ENCODE peak calls at places on chromosomes 5 and 9, in seven cellular contexts. U is H9, V is IMR-90, F is neuronal stem cell, A is mesenchymal stem cell, R is trophoblast cell, E is H1. Z is an unnamed sample.

GRCh38 chr9:98083059-98083458 is 26.5 kb downstream of the NANS start:
- DNase-seq in A (peak), U (no peak), R (peak), E (no peak), F (no peak), V (peak), Z (no peak)

GRCh38 chr5:132198571-132198970 is 29.1 kb downstream of the P4HA2 start:
- DNase-seq in A (no peak), U (no peak), R (no peak), E (no peak), V (no peak), F (no peak), Z (no peak)

GRCh38 chr9:115653231-115653630 is 500.4 kb upstream of the PAPPA start:
- DNase-seq in U (no peak), F (no peak), E (no peak), A (peak), V (peak), R (no peak), Z (no peak)

GRCh38 chr9:33180526-33181184 is 13.5 kb upstream of the B4GALT1 start:
- DNase-seq in A (no peak), V (peak), U (no peak), E (no peak), R (peak), F (no peak), Z (peak)

GRCh38 chr5:14144586-14145355 is 1.6 kb downstream of the TRIO start:
- DNase-seq in U (peak), E (peak), F (peak), R (peak), A (peak), V (peak), Z (peak)

GRCh38 chr5:5165541-5166002 is 25.4 kb downstream of the ADAMTS16 start:
- DNase-seq in A (no peak), U (no peak), E (no peak), F (no peak), R (peak), V (no peak), Z (peak)

GRCh38 chr9:107755267-107755666 is 265.7 kb upstream of the KLF4 start:
- DNase-seq in V (peak), R (peak), U (no peak), E (no peak), F (no peak), A (peak), Z (peak)

GRCh38 chr9:128120741-128121465 is 6.6 kb downstream of the PTGES2 start:
- DNase-seq in R (no peak), E (no peak), A (no peak), V (no peak), U (no peak), F (no peak), Z (no peak)

GRCh38 chr5:57777174-57777581 is 294.6 kb upstream of the ACTBL2 start:
- DNase-seq in E (no peak), V (no peak), U (no peak), R (no peak), F (no peak), A (peak), Z (peak)

GRCh38 chr5:56377573-56377972 is 144.4 kb upstream of the ANKRD55 start:
- DNase-seq in F (no peak), R (no peak), A (no peak), U (no peak), E (no peak), V (peak), Z (no peak)

GRCh38 chr9:93119703-93119952 is 14.4 kb downstream of the NINJ1 start:
- DNase-seq in E (no peak), R (no peak), V (no peak), F (no peak), A (no peak), U (no peak), Z (no peak)

GRCh38 chr5:173420108-173420507 is 91.9 kb upstream of the STC2 start:
- DNase-seq in E (no peak), F (no peak), A (no peak), V (no peak), R (no peak), U (no peak), Z (no peak)

GRCh38 chr5:112419596-112420110 is 576 bp upstream of the EPB41L4A start:
- DNase-seq in F (peak), E (peak), U (peak), A (peak), V (no peak), R (peak), Z (peak)

GRCh38 chr5:54415896-54416640 is 39.4 kb upstream of the HSPB3 start:
- DNase-seq in F (no peak), V (peak), E (no peak), U (no peak), R (peak), A (no peak), Z (peak)

GRCh38 chr5:54415147-54415546 is 40.4 kb upstream of the HSPB3 start:
- DNase-seq in R (no peak), F (no peak), A (no peak), E (no peak), V (no peak), U (no peak), Z (no peak)

GRCh38 chr5:54411176-54411575 is 44.3 kb upstream of the HSPB3 start:
- DNase-seq in R (no peak), U (no peak), V (no peak), E (no peak), A (no peak), F (no peak), Z (no peak)

DNA sequence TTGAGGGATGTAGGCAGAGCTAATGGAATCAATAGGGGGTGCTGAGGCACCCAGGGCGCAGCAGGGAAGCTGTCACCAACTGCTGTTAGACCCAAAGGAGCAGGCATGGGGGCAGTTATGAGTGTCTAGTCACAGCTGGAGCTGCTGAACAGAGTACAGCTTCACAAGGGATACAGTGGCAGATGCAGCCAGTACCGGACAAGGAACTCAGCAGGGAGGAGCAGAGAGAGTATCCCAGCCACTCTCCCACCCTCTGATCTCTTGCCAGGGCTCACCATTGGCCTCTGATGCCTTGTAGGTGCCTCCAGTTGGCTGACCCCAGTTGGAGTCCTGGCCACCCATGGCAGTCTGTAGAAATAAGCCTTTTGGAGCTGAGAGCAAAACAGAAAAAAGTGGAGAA is 42.6 kb upstream of the HSPB3 start:
- DNase-seq in E (no peak), F (no peak), R (no peak), A (no peak), V (no peak), U (no peak), Z (no peak)
- H2BK120ac ChIP-seq in E (no peak), F (no peak), R (no peak), A (no peak), V (no peak), U (no peak), Z (no peak)

DNA sequence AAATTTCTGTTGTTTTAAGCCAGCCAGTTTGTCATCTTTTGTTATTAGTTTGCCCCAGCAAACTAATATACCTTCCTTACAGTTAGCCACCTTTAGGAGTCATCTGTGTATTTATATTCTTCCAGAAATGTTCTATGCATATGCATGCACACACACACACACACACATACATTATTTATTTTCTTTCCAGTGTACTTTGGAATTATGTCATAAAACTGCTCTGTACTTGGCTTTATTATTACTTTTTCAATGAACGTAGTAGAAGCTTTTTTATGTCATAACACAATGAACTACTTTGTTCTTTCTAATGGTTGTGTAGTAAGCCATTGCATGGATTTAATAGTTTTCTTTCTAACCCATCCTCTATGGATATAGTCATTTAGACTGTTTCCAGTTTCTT is 26.5 kb upstream of the DAB2 start:
- DNase-seq in V (no peak), R (no peak), U (no peak), A (no peak), E (no peak), F (no peak), Z (no peak)
- H2BK120ac ChIP-seq in V (no peak), R (no peak), U (no peak), A (no peak), E (no peak), F (no peak), Z (no peak)

DNA sequence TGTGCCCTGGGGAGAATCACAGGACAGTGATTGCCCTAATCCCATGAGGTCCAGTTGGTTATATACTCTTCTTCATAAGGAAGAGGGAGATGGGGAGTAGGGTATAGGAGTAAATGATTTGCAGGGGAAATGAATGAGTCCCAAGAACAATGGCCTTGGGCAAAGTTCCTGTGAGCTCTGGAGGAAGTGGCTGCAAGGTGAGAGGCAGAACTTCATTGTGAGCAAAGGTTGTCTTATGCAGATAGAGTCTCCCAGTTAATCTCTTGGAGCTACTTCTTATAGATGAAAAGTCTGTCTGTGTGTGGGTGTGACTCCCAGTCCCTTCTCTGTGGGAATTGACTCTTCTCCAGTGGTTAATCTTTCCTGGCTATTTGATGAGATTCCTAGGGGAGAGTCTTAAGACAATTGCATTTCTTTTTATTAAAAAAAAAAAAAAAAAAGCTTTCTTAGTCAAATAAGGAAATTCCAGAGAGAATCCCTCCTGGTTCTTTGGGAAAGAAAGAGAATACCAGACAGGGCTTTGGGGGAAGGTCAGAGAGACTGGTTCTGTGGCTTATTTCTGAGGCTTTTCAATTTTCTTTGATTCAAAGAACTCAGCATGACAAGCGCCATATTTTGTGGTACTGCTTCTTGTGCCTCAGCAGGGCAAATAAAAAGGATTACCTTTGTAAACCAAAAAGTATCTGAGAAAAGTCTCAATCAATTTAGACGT is 33.6 kb upstream of the MEGF10 start:
- DNase-seq in U (peak), A (no peak), V (no peak), R (no peak), F (no peak), E (no peak), Z (peak)
- H2BK120ac ChIP-seq in U (no peak), A (no peak), V (no peak), R (no peak), F (no peak), E (no peak), Z (no peak)

GRCh38 chr9:130331061-130331460 is 65.5 kb downstream of the HMCN2 start:
- DNase-seq in A (no peak), V (no peak), F (no peak), U (no peak), R (peak), E (no peak), Z (no peak)
- H2BK120ac ChIP-seq in A (no peak), V (no peak), F (no peak), U (no peak), R (no peak), E (no peak), Z (no peak)

GRCh38 chr9:137875354-137875753 is 2.2 kb upstream of the CACNA1B start:
- DNase-seq in E (no peak), V (no peak), U (no peak), R (no peak), A (no peak), F (no peak), Z (no peak)

GRCh38 chr9:137875846-137876245 is 1.7 kb upstream of the CACNA1B start:
- DNase-seq in A (no peak), E (no peak), V (no peak), R (no peak), U (no peak), F (no peak), Z (no peak)

GRCh38 chr9:137878146-137878941 is 762 bp downstream of the CACNA1B start:
- DNase-seq in V (no peak), R (peak), U (peak), F (peak), A (peak), E (peak), Z (peak)

GRCh38 chr9:137876269-137876668 is 1.3 kb upstream of the CACNA1B start:
- DNase-seq in V (no peak), F (no peak), A (no peak), E (no peak), U (no peak), R (no peak), Z (no peak)

DNA sequence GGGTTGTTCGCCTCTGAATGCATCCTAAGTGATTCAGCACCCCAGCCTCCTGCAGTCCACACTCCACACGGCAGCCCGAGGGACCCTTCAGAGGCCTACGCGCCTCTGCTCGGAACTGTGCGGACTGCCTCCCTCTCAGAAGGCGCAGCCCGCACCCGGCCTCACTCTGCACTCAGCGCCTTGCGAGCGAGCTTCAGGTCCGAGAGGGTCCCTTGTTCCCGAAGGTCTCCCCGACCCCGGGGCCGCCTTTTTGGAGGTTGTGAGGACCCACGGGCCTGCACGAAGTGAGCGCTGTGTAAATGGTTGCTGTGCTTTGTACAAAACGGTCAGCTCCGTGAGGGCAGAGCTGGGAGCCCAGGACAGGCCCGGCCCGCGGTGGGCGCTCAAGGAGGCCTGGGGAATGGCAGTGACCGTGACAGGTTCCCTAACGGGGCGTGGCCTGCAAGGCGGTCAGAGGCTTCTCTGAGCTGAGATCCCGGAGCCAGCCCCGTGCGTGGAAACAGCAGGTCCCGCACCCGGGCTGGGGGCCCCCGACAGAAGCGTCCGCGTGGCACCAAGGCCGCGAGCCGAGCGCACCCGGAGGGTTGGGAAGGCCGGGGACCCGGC is 698 bp upstream of the CACNA1B start:
- DNase-seq in F (no peak), A (no peak), U (peak), E (no peak), R (no peak), V (no peak), Z (no peak)
- H2BK120ac ChIP-seq in F (peak), A (no peak), U (no peak), E (no peak), R (no peak), V (no peak), Z (no peak)

GRCh38 chr5:82155305-82155704 is 122.8 kb downstream of the RPS23 start:
- DNase-seq in V (no peak), U (no peak), A (no peak), R (no peak), F (no peak), E (no peak), Z (no peak)
- H2BK120ac ChIP-seq in V (no peak), U (no peak), A (no peak), R (no peak), F (no peak), E (no peak), Z (no peak)

GRCh38 chr9:17318821-17319320 is 184.0 kb downstream of the CNTLN start:
- DNase-seq in U (no peak), A (no peak), E (no peak), R (peak), F (no peak), V (peak), Z (no peak)

GRCh38 chr9:17319822-17320221 is 185.0 kb downstream of the CNTLN start:
- DNase-seq in F (no peak), R (no peak), V (peak), U (no peak), E (no peak), A (no peak), Z (no peak)

GRCh38 chr9:17315341-17315740 is 180.5 kb downstream of the CNTLN start:
- DNase-seq in A (no peak), F (no peak), U (no peak), V (no peak), E (no peak), R (no peak), Z (no peak)
- H2BK120ac ChIP-seq in A (no peak), F (no peak), U (no peak), V (no peak), E (no peak), R (no peak), Z (no peak)

DNA sequence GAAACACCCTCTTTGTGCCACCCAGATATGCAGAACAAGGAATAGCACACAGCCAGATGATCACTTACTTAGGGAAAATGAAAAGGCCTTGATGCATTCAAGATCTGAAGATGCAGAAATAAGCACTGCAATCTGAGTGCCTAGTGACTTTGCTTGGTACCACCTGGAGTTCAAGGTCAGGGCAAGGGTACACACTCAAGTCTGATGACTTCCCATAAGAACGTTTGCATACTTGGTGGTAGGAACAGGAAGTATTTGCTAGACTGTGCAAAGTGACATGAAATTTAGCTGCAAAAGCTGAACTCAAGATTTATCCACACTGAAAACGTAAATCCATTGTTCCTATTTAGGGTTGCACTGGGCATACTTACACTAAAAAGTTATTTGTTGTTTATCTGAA is 177.1 kb downstream of the PIK3R1 start:
- DNase-seq in E (no peak), V (no peak), R (no peak), F (no peak), U (no peak), A (no peak), Z (no peak)
- H2BK120ac ChIP-seq in E (no peak), V (no peak), R (no peak), F (no peak), U (no peak), A (no peak), Z (no peak)

DNA sequence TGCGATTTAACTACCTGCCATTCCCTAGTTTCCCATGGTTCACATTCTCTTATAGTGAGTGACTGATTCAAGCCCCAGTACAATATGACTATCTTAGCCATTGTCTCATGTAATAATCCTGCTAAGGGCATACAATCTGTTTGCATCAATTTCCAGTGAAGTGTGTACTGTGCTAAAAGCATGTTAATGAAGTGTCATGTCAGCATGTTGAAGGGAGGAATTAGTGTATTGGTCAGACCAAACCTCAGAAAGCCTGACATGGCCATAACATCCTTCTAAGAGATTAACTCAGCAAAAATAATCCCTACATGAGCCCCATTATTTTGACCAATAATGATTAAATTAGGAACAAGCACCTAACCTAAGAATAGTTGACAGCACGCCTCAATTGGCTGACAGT is 442.4 kb downstream of the ENC1 start:
- DNase-seq in F (no peak), E (no peak), R (no peak), U (no peak), V (no peak), A (no peak), Z (no peak)
- H2BK120ac ChIP-seq in F (no peak), E (no peak), R (no peak), U (no peak), V (no peak), A (no peak), Z (no peak)